ENCODE peak calls at places on chromosomes 2 and 18, in four cellular contexts. E is mesendoderm, M is H1, D is IMR-90. B is an unnamed sample.

GRCh38 chr2:96895709-96896651 is 26.1 kb upstream of the SEMA4C start:
- DNase-seq in E (no peak), M (no peak), D (no peak), B (peak)

GRCh38 chr2:113198790-113199612 is 25.2 kb downstream of the PSD4 start:
- DNase-seq in E (peak), M (peak), D (peak), B (peak)

GRCh38 chr2:182020319-182021055 is 34.8 kb downstream of the PPP1R1C start:
- DNase-seq in E (no peak), M (no peak), D (peak), B (no peak)

GRCh38 chr2:138275881-138276280 is 225.7 kb upstream of the SPOPL start:
- DNase-seq in E (no peak), M (no peak), D (peak), B (no peak)

GRCh38 chr2:172725741-172726140 is 9.9 kb upstream of the RAPGEF4 start:
- DNase-seq in E (no peak), M (no peak), D (no peak), B (no peak)

GRCh38 chr2:39730685-39731302 is 48.3 kb downstream of the THUMPD2 start:
- DNase-seq in E (peak), M (no peak), D (peak), B (no peak)

GRCh38 chr2:37585295-37585908 is 86.0 kb downstream of the CDC42EP3 start:
- DNase-seq in E (peak), M (no peak), D (peak), B (no peak)

GRCh38 chr18:13443546-13443945 is 225.0 kb downstream of the LDLRAD4 start:
- DNase-seq in E (no peak), M (no peak), D (no peak), B (no peak)

GRCh38 chr2:218022851-218023530 is 20.2 kb upstream of the TNS1 start:
- DNase-seq in E (no peak), M (peak), D (no peak), B (peak)

GRCh38 chr18:62710417-62710816 is 4.9 kb upstream of the PHLPP1 start:
- DNase-seq in E (no peak), M (no peak), D (peak), B (no peak)

GRCh38 chr18:63823516-63824219 is 48.5 kb downstream of the SERPINB7 start:
- DNase-seq in E (peak), M (peak), D (peak), B (no peak)

GRCh38 chr18:44170208-44170880 is 510.3 kb upstream of the SETBP1 start:
- DNase-seq in E (no peak), M (no peak), D (no peak), B (no peak)

GRCh38 chr2:119808516-119809147 is 48.9 kb downstream of the PTPN4 start:
- DNase-seq in E (peak), M (no peak), D (no peak), B (no peak)

GRCh38 chr2:222776792-222777191 is 84.0 kb upstream of the ACSL3 start:
- DNase-seq in E (no peak), M (no peak), D (no peak), B (no peak)

GRCh38 chr2:62065243-62065642 is 130.7 kb upstream of the B3GNT2 start:
- DNase-seq in E (no peak), M (no peak), D (no peak), B (no peak)

GRCh38 chr2:115234707-115235106 is 792.3 kb downstream of the DPP10 start:
- DNase-seq in E (no peak), M (no peak), D (no peak), B (no peak)

GRCh38 chr18:59697236-59697932 is at the start of gene CCBE1:
- DNase-seq in E (peak), M (peak), D (peak), B (peak)

GRCh38 chr18:59842947-59843346 is 56.8 kb upstream of the PMAIP1 start:
- DNase-seq in E (no peak), M (no peak), D (no peak), B (no peak)

GRCh38 chr2:57906152-57906732 is 140.4 kb upstream of the VRK2 start:
- DNase-seq in E (peak), M (no peak), D (peak), B (no peak)

GRCh38 chr2:27249891-27250651 is 12.8 kb downstream of the SLC30A3 start:
- DNase-seq in E (peak), M (peak), D (peak), B (peak)

GRCh38 chr2:56191617-56192016 is 7.8 kb downstream of the CCDC85A start:
- DNase-seq in E (peak), M (peak), D (peak), B (peak)

GRCh38 chr18:13187498-13187897 is 31.1 kb upstream of the LDLRAD4 start:
- DNase-seq in E (no peak), M (no peak), D (no peak), B (no peak)

GRCh38 chr2:20050712-20051517 is 513 bp downstream of the LAPTM4A start:
- DNase-seq in E (peak), M (peak), D (peak), B (peak)

GRCh38 chr18:58345875-58346274 is 283.0 kb downstream of the ALPK2 start:
- DNase-seq in E (no peak), M (no peak), D (no peak), B (no peak)

GRCh38 chr2:201257381-201257940 is 2.9 kb upstream of the CASP8 start:
- DNase-seq in E (peak), M (peak), D (peak), B (peak)

DNA sequence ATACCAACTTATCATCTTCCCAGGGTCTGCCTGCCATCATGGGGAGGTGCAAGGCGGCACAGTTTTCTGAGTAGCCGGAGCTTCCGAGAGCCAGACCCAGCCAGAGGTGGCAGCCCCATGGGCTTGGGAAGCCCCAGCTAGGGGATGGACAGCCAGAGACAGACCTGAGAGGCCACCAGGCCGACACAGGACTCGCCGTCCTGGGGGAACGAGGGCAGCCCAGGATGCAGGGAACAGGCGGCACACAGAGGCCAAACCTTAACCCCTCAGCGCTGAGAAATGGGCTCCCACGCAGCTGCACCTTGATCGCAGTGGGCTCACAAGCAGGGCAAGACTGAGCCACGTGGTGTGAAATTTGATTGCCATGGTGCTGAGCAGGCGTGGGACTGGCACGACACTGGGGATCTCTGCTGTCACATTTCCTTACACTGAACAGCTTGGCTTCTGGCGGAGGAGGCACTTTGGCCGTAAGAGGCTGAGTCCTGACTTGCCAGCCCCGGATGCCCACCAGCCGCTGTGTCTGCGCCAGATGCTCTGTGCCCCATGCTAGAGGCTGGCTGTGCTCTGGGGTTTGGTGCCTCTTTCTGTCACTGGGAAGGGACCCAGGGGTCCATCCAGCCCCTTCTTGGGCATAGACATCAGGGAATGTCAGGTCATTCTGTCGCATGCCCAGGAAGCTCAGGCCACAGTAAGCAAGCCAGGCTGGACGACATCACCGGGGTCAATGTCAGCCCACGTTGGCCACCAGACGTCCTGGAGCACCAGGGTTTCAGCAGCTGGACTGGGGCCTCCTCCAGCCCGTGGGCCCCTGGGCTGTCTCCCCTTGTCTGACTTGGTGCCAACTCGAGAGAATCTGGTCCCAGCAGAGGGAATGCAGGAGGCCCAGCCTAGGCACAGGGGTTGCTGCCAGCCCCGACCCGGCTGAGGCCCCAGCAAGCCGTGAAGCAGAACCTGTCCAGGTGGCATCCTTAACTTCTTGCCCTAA is 312.1 kb upstream of the MYT1L start:
- DNase-seq in E (no peak), M (no peak), D (no peak), B (no peak)
- H2AK5ac ChIP-seq in E (no peak), M (no peak), D (no peak), B (no peak)

GRCh38 chr2:69147841-69148533 is 135.0 kb downstream of the ANTXR1 start:
- DNase-seq in E (peak), M (no peak), D (no peak), B (no peak)
- H4K5ac ChIP-seq in E (no peak), M (no peak), D (no peak), B (no peak)

GRCh38 chr2:10931710-10932255 is 20.0 kb downstream of the KCNF1 start:
- DNase-seq in E (no peak), M (no peak), D (peak), B (no peak)
- H2AK5ac ChIP-seq in E (no peak), M (peak), D (peak), B (no peak)

GRCh38 chr2:69271831-69272257 is 115.2 kb downstream of the GFPT1 start:
- DNase-seq in E (no peak), M (no peak), D (peak), B (no peak)

GRCh38 chr2:69272803-69273471 is 114.1 kb downstream of the GFPT1 start:
- DNase-seq in E (peak), M (no peak), D (peak), B (no peak)

GRCh38 chr2:69269330-69269729 is 117.7 kb downstream of the GFPT1 start:
- DNase-seq in E (no peak), M (no peak), D (no peak), B (no peak)
- H4K5ac ChIP-seq in E (no peak), M (no peak), D (no peak), B (no peak)

GRCh38 chr2:240439698-240440151 is 4.3 kb downstream of the GPC1 start:
- DNase-seq in E (no peak), M (no peak), D (no peak), B (no peak)
- H2AK5ac ChIP-seq in E (no peak), M (no peak), D (peak), B (no peak)

GRCh38 chr2:44267269-44268258 is 7.7 kb upstream of the SLC3A1 start:
- DNase-seq in E (peak), M (no peak), D (no peak), B (no peak)
- H4K5ac ChIP-seq in E (no peak), M (no peak), D (no peak), B (no peak)

GRCh38 chr2:136916131-136916530 is 150.8 kb downstream of the THSD7B start:
- DNase-seq in E (no peak), M (no peak), D (no peak), B (no peak)

GRCh38 chr2:136919682-136920081 is 154.3 kb downstream of the THSD7B start:
- DNase-seq in E (no peak), M (no peak), D (no peak), B (no peak)

GRCh38 chr2:136917281-136917680 is 151.9 kb downstream of the THSD7B start:
- DNase-seq in E (peak), M (no peak), D (no peak), B (peak)

GRCh38 chr2:136920652-136921333 is 155.4 kb downstream of the THSD7B start:
- DNase-seq in E (no peak), M (no peak), D (no peak), B (peak)
- H2AK5ac ChIP-seq in E (no peak), M (no peak), D (no peak), B (no peak)

GRCh38 chr2:239494578-239494977 is 93.8 kb upstream of the HDAC4 start:
- DNase-seq in E (no peak), M (no peak), D (no peak), B (no peak)
- H4K5ac ChIP-seq in E (no peak), M (no peak), D (no peak), B (no peak)

GRCh38 chr2:231524477-231525247 is 5.6 kb downstream of the NMUR1 start:
- DNase-seq in E (no peak), M (no peak), D (no peak), B (no peak)

GRCh38 chr2:231521443-231521842 is 8.8 kb downstream of the NMUR1 start:
- DNase-seq in E (no peak), M (no peak), D (no peak), B (no peak)

GRCh38 chr2:231525248-231526163 is 4.7 kb downstream of the NMUR1 start:
- DNase-seq in E (no peak), M (no peak), D (no peak), B (no peak)

GRCh38 chr2:231522418-231523180 is 7.6 kb downstream of the NMUR1 start:
- DNase-seq in E (no peak), M (no peak), D (peak), B (no peak)

GRCh38 chr2:231523451-231524266 is 6.6 kb downstream of the NMUR1 start:
- DNase-seq in E (no peak), M (no peak), D (no peak), B (no peak)
- H2AK5ac ChIP-seq in E (no peak), M (no peak), D (peak), B (no peak)

DNA sequence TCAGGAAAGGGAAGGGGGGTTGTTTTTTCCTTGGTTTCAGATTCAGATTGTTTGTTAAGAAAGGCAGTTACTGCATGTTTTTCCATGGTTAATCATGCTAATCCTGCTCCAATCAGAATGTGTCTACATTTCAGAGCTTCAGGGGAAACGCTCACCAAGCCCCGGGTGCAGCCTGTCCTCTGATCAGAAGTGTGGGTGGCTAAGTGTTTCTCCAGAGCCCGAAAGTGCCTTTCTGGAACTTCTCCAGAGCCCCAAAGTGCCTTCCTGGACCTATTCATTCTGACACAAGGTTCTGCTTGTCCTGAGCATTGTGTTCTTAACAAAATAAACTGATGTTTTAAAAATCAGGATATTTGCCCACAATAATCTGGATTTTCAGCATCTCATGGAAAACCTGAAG is 359.0 kb upstream of the ZNF521 start:
- DNase-seq in E (no peak), M (no peak), D (no peak), B (no peak)
- H4K5ac ChIP-seq in E (no peak), M (no peak), D (no peak), B (no peak)

B was measured in H9.